ENCODE peak calls at places on chromosomes 13 and 19, in ten cellular contexts. One of them, this sample, is unnamed.

GRCh38 chr19:6551607-6552450 is 21.0 kb downstream of the TNFSF9 start:
- DNase-seq in naive thymus-derived CD4-positive, alpha-beta T cell: peak
- DNase-seq in Panc1: no peak
- DNase-seq in neuronal stem cell: no peak
- DNase-seq in CD8-positive, alpha-beta memory T cell: peak
- DNase-seq in thoracic aorta: no peak
- DNase-seq in AG04450: no peak
- DNase-seq in tibial nerve: no peak
- DNase-seq in right atrium auricular region: no peak
- DNase-seq in psoas muscle: peak
- DNase-seq in this sample: no peak

GRCh38 chr13:86922936-86923335 is 748.2 kb upstream of the SLITRK5 start:
- DNase-seq in naive thymus-derived CD4-positive, alpha-beta T cell: no peak
- DNase-seq in Panc1: no peak
- DNase-seq in neuronal stem cell: no peak
- DNase-seq in CD8-positive, alpha-beta memory T cell: no peak
- DNase-seq in thoracic aorta: no peak
- DNase-seq in AG04450: no peak
- DNase-seq in tibial nerve: no peak
- DNase-seq in right atrium auricular region: no peak
- DNase-seq in psoas muscle: no peak
- DNase-seq in this sample: no peak

GRCh38 chr13:77429320-77430142 is 102.6 kb upstream of the MYCBP2 start:
- DNase-seq in naive thymus-derived CD4-positive, alpha-beta T cell: no peak
- DNase-seq in Panc1: no peak
- DNase-seq in neuronal stem cell: no peak
- DNase-seq in CD8-positive, alpha-beta memory T cell: no peak
- DNase-seq in thoracic aorta: no peak
- DNase-seq in AG04450: no peak
- DNase-seq in tibial nerve: no peak
- DNase-seq in right atrium auricular region: no peak
- DNase-seq in psoas muscle: no peak
- DNase-seq in this sample: no peak

GRCh38 chr19:16726916-16727315 is 7.3 kb downstream of the NWD1 start:
- DNase-seq in naive thymus-derived CD4-positive, alpha-beta T cell: no peak
- DNase-seq in Panc1: no peak
- DNase-seq in neuronal stem cell: no peak
- DNase-seq in CD8-positive, alpha-beta memory T cell: no peak
- DNase-seq in thoracic aorta: no peak
- DNase-seq in AG04450: no peak
- DNase-seq in tibial nerve: no peak
- DNase-seq in right atrium auricular region: no peak
- DNase-seq in psoas muscle: no peak
- DNase-seq in this sample: no peak

GRCh38 chr19:1860133-1860775 is 3.1 kb downstream of the KLF16 start:
- DNase-seq in naive thymus-derived CD4-positive, alpha-beta T cell: peak
- DNase-seq in Panc1: no peak
- DNase-seq in neuronal stem cell: peak
- DNase-seq in CD8-positive, alpha-beta memory T cell: peak
- DNase-seq in thoracic aorta: no peak
- DNase-seq in AG04450: no peak
- DNase-seq in tibial nerve: no peak
- DNase-seq in right atrium auricular region: no peak
- DNase-seq in psoas muscle: no peak
- DNase-seq in this sample: peak

GRCh38 chr19:33199441-33200265 is 5.5 kb downstream of the LRP3 start:
- DNase-seq in naive thymus-derived CD4-positive, alpha-beta T cell: no peak
- DNase-seq in Panc1: no peak
- DNase-seq in neuronal stem cell: no peak
- DNase-seq in CD8-positive, alpha-beta memory T cell: no peak
- DNase-seq in thoracic aorta: no peak
- DNase-seq in AG04450: no peak
- DNase-seq in tibial nerve: no peak
- DNase-seq in right atrium auricular region: no peak
- DNase-seq in psoas muscle: no peak
- DNase-seq in this sample: no peak

GRCh38 chr13:94339116-94339687 is 140.3 kb downstream of the DCT start:
- DNase-seq in naive thymus-derived CD4-positive, alpha-beta T cell: no peak
- DNase-seq in Panc1: no peak
- DNase-seq in neuronal stem cell: no peak
- DNase-seq in CD8-positive, alpha-beta memory T cell: no peak
- DNase-seq in thoracic aorta: no peak
- DNase-seq in AG04450: no peak
- DNase-seq in tibial nerve: no peak
- DNase-seq in right atrium auricular region: no peak
- DNase-seq in psoas muscle: no peak
- DNase-seq in this sample: no peak

GRCh38 chr19:33365676-33366075 is 7.8 kb upstream of the CEBPG start:
- DNase-seq in naive thymus-derived CD4-positive, alpha-beta T cell: no peak
- DNase-seq in Panc1: no peak
- DNase-seq in neuronal stem cell: no peak
- DNase-seq in CD8-positive, alpha-beta memory T cell: no peak
- DNase-seq in thoracic aorta: no peak
- DNase-seq in AG04450: no peak
- DNase-seq in tibial nerve: no peak
- DNase-seq in right atrium auricular region: no peak
- DNase-seq in psoas muscle: no peak
- DNase-seq in this sample: no peak

GRCh38 chr19:42154471-42155323 is 22.5 kb upstream of the POU2F2 start:
- DNase-seq in naive thymus-derived CD4-positive, alpha-beta T cell: no peak
- DNase-seq in Panc1: no peak
- DNase-seq in neuronal stem cell: no peak
- DNase-seq in CD8-positive, alpha-beta memory T cell: no peak
- DNase-seq in thoracic aorta: no peak
- DNase-seq in AG04450: no peak
- DNase-seq in tibial nerve: no peak
- DNase-seq in right atrium auricular region: no peak
- DNase-seq in psoas muscle: no peak
- DNase-seq in this sample: no peak

GRCh38 chr13:59099182-59099950 is 1064.4 kb downstream of the DIAPH3 start:
- DNase-seq in naive thymus-derived CD4-positive, alpha-beta T cell: no peak
- DNase-seq in Panc1: no peak
- DNase-seq in neuronal stem cell: peak
- DNase-seq in CD8-positive, alpha-beta memory T cell: no peak
- DNase-seq in thoracic aorta: no peak
- DNase-seq in AG04450: no peak
- DNase-seq in tibial nerve: no peak
- DNase-seq in right atrium auricular region: no peak
- DNase-seq in psoas muscle: no peak
- DNase-seq in this sample: no peak

GRCh38 chr19:34664168-34664567 is 12.8 kb downstream of the SCGB2B2 start:
- DNase-seq in naive thymus-derived CD4-positive, alpha-beta T cell: no peak
- DNase-seq in Panc1: no peak
- DNase-seq in neuronal stem cell: no peak
- DNase-seq in CD8-positive, alpha-beta memory T cell: no peak
- DNase-seq in thoracic aorta: no peak
- DNase-seq in AG04450: no peak
- DNase-seq in tibial nerve: no peak
- DNase-seq in right atrium auricular region: no peak
- DNase-seq in psoas muscle: peak
- DNase-seq in this sample: peak

GRCh38 chr19:13024126-13024957 is 29.1 kb downstream of the NFIX start:
- DNase-seq in naive thymus-derived CD4-positive, alpha-beta T cell: no peak
- DNase-seq in Panc1: no peak
- DNase-seq in neuronal stem cell: no peak
- DNase-seq in CD8-positive, alpha-beta memory T cell: no peak
- DNase-seq in thoracic aorta: no peak
- DNase-seq in AG04450: no peak
- DNase-seq in tibial nerve: no peak
- DNase-seq in right atrium auricular region: no peak
- DNase-seq in psoas muscle: peak
- DNase-seq in this sample: no peak
- H3K27ac ChIP-seq in naive thymus-derived CD4-positive, alpha-beta T cell: no peak
- H3K27ac ChIP-seq in Panc1: peak
- H3K27ac ChIP-seq in neuronal stem cell: no peak
- H3K27ac ChIP-seq in CD8-positive, alpha-beta memory T cell: no peak
- H3K27ac ChIP-seq in thoracic aorta: peak
- H3K27ac ChIP-seq in AG04450: peak
- H3K27ac ChIP-seq in tibial nerve: peak
- H3K27ac ChIP-seq in right atrium auricular region: peak
- H3K27ac ChIP-seq in psoas muscle: peak
- H3K27ac ChIP-seq in this sample: no peak

GRCh38 chr19:18507021-18507726 is 14.7 kb downstream of the ELL start:
- DNase-seq in naive thymus-derived CD4-positive, alpha-beta T cell: no peak
- DNase-seq in Panc1: no peak
- DNase-seq in neuronal stem cell: no peak
- DNase-seq in CD8-positive, alpha-beta memory T cell: peak
- DNase-seq in thoracic aorta: no peak
- DNase-seq in AG04450: no peak
- DNase-seq in tibial nerve: no peak
- DNase-seq in right atrium auricular region: no peak
- DNase-seq in psoas muscle: peak
- DNase-seq in this sample: no peak
- H3K27ac ChIP-seq in naive thymus-derived CD4-positive, alpha-beta T cell: no peak
- H3K27ac ChIP-seq in Panc1: no peak
- H3K27ac ChIP-seq in neuronal stem cell: no peak
- H3K27ac ChIP-seq in CD8-positive, alpha-beta memory T cell: peak
- H3K27ac ChIP-seq in thoracic aorta: peak
- H3K27ac ChIP-seq in AG04450: no peak
- H3K27ac ChIP-seq in tibial nerve: peak
- H3K27ac ChIP-seq in right atrium auricular region: peak
- H3K27ac ChIP-seq in psoas muscle: peak
- H3K27ac ChIP-seq in this sample: no peak

GRCh38 chr13:44241638-44242037 is 132.0 kb upstream of the SERP2 start:
- DNase-seq in naive thymus-derived CD4-positive, alpha-beta T cell: no peak
- DNase-seq in Panc1: no peak
- DNase-seq in neuronal stem cell: no peak
- DNase-seq in CD8-positive, alpha-beta memory T cell: no peak
- DNase-seq in thoracic aorta: no peak
- DNase-seq in AG04450: no peak
- DNase-seq in tibial nerve: no peak
- DNase-seq in right atrium auricular region: peak
- DNase-seq in psoas muscle: no peak
- DNase-seq in this sample: no peak
- H3K27ac ChIP-seq in naive thymus-derived CD4-positive, alpha-beta T cell: no peak
- H3K27ac ChIP-seq in Panc1: no peak
- H3K27ac ChIP-seq in neuronal stem cell: no peak
- H3K27ac ChIP-seq in CD8-positive, alpha-beta memory T cell: no peak
- H3K27ac ChIP-seq in thoracic aorta: no peak
- H3K27ac ChIP-seq in AG04450: peak
- H3K27ac ChIP-seq in tibial nerve: no peak
- H3K27ac ChIP-seq in right atrium auricular region: no peak
- H3K27ac ChIP-seq in psoas muscle: no peak
- H3K27ac ChIP-seq in this sample: no peak

GRCh38 chr19:3697094-3697493 is 3.2 kb downstream of the PIP5K1C start:
- DNase-seq in naive thymus-derived CD4-positive, alpha-beta T cell: no peak
- DNase-seq in Panc1: no peak
- DNase-seq in neuronal stem cell: no peak
- DNase-seq in CD8-positive, alpha-beta memory T cell: no peak
- DNase-seq in thoracic aorta: no peak
- DNase-seq in AG04450: no peak
- DNase-seq in tibial nerve: no peak
- DNase-seq in right atrium auricular region: no peak
- DNase-seq in psoas muscle: no peak
- DNase-seq in this sample: peak
- H3K27ac ChIP-seq in naive thymus-derived CD4-positive, alpha-beta T cell: no peak
- H3K27ac ChIP-seq in Panc1: no peak
- H3K27ac ChIP-seq in neuronal stem cell: no peak
- H3K27ac ChIP-seq in CD8-positive, alpha-beta memory T cell: no peak
- H3K27ac ChIP-seq in thoracic aorta: peak
- H3K27ac ChIP-seq in AG04450: no peak
- H3K27ac ChIP-seq in tibial nerve: no peak
- H3K27ac ChIP-seq in right atrium auricular region: no peak
- H3K27ac ChIP-seq in psoas muscle: no peak
- H3K27ac ChIP-seq in this sample: no peak

DNA sequence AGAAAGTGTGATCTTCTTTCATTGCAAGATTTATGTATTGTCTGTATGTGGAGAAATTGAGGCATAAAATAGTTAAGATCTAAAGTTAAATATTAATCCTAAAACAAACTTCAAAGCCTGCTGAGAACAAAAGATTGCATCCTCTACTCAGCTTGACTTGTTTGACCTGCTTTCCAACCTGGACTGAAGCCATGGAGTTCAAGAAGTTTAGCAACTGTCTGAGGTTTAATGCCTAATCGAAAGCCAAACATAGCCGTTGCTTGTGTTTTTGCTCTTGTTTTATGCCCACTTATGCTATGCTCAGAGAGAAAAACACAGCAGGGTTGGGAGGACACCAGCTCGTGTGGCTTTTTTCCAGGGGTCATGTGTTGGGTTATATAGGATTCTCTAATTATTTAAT is 135.6 kb downstream of the NUFIP1 start:
- DNase-seq in naive thymus-derived CD4-positive, alpha-beta T cell: no peak
- DNase-seq in Panc1: no peak
- DNase-seq in neuronal stem cell: no peak
- DNase-seq in CD8-positive, alpha-beta memory T cell: no peak
- DNase-seq in thoracic aorta: no peak
- DNase-seq in AG04450: no peak
- DNase-seq in tibial nerve: no peak
- DNase-seq in right atrium auricular region: peak
- DNase-seq in psoas muscle: no peak
- DNase-seq in this sample: peak
- H3K27ac ChIP-seq in naive thymus-derived CD4-positive, alpha-beta T cell: no peak
- H3K27ac ChIP-seq in Panc1: no peak
- H3K27ac ChIP-seq in neuronal stem cell: no peak
- H3K27ac ChIP-seq in CD8-positive, alpha-beta memory T cell: no peak
- H3K27ac ChIP-seq in thoracic aorta: no peak
- H3K27ac ChIP-seq in AG04450: no peak
- H3K27ac ChIP-seq in tibial nerve: no peak
- H3K27ac ChIP-seq in right atrium auricular region: peak
- H3K27ac ChIP-seq in psoas muscle: peak
- H3K27ac ChIP-seq in this sample: peak

GRCh38 chr19:5078179-5078578 is 109.3 kb downstream of the KDM4B start:
- DNase-seq in naive thymus-derived CD4-positive, alpha-beta T cell: no peak
- DNase-seq in Panc1: no peak
- DNase-seq in neuronal stem cell: no peak
- DNase-seq in CD8-positive, alpha-beta memory T cell: peak
- DNase-seq in thoracic aorta: no peak
- DNase-seq in AG04450: no peak
- DNase-seq in tibial nerve: no peak
- DNase-seq in right atrium auricular region: no peak
- DNase-seq in psoas muscle: no peak
- DNase-seq in this sample: no peak

GRCh38 chr19:5080030-5080644 is 111.2 kb downstream of the KDM4B start:
- DNase-seq in naive thymus-derived CD4-positive, alpha-beta T cell: no peak
- DNase-seq in Panc1: no peak
- DNase-seq in neuronal stem cell: no peak
- DNase-seq in CD8-positive, alpha-beta memory T cell: no peak
- DNase-seq in thoracic aorta: no peak
- DNase-seq in AG04450: no peak
- DNase-seq in tibial nerve: no peak
- DNase-seq in right atrium auricular region: no peak
- DNase-seq in psoas muscle: peak
- DNase-seq in this sample: no peak

GRCh38 chr19:5078666-5079409 is 109.9 kb downstream of the KDM4B start:
- DNase-seq in naive thymus-derived CD4-positive, alpha-beta T cell: no peak
- DNase-seq in Panc1: no peak
- DNase-seq in neuronal stem cell: no peak
- DNase-seq in CD8-positive, alpha-beta memory T cell: no peak
- DNase-seq in thoracic aorta: no peak
- DNase-seq in AG04450: no peak
- DNase-seq in tibial nerve: no peak
- DNase-seq in right atrium auricular region: no peak
- DNase-seq in psoas muscle: no peak
- DNase-seq in this sample: no peak

GRCh38 chr19:5080809-5081208 is 111.9 kb downstream of the KDM4B start:
- DNase-seq in naive thymus-derived CD4-positive, alpha-beta T cell: no peak
- DNase-seq in Panc1: no peak
- DNase-seq in neuronal stem cell: no peak
- DNase-seq in CD8-positive, alpha-beta memory T cell: no peak
- DNase-seq in thoracic aorta: no peak
- DNase-seq in AG04450: no peak
- DNase-seq in tibial nerve: no peak
- DNase-seq in right atrium auricular region: no peak
- DNase-seq in psoas muscle: no peak
- DNase-seq in this sample: no peak

GRCh38 chr19:5079410-5079774 is 110.5 kb downstream of the KDM4B start:
- DNase-seq in naive thymus-derived CD4-positive, alpha-beta T cell: no peak
- DNase-seq in Panc1: no peak
- DNase-seq in neuronal stem cell: no peak
- DNase-seq in CD8-positive, alpha-beta memory T cell: no peak
- DNase-seq in thoracic aorta: no peak
- DNase-seq in AG04450: no peak
- DNase-seq in tibial nerve: no peak
- DNase-seq in right atrium auricular region: no peak
- DNase-seq in psoas muscle: no peak
- DNase-seq in this sample: no peak
- H3K27ac ChIP-seq in naive thymus-derived CD4-positive, alpha-beta T cell: no peak
- H3K27ac ChIP-seq in Panc1: no peak
- H3K27ac ChIP-seq in neuronal stem cell: no peak
- H3K27ac ChIP-seq in CD8-positive, alpha-beta memory T cell: no peak
- H3K27ac ChIP-seq in thoracic aorta: no peak
- H3K27ac ChIP-seq in AG04450: no peak
- H3K27ac ChIP-seq in tibial nerve: no peak
- H3K27ac ChIP-seq in right atrium auricular region: no peak
- H3K27ac ChIP-seq in psoas muscle: no peak
- H3K27ac ChIP-seq in this sample: no peak